ENCODE peak calls at places on chromosome 20, in eight cellular contexts. X is activated CD8-positive, alpha-beta memory T cell treated with anti-CD3 and anti-CD28 coated beads for 24 hours; Z is HEK293T; F is A172; A is Karpas-422; P is breast epithelium; C is activated naive CD4-positive, alpha-beta T cell treated with anti-CD3 and anti-CD28 coated beads, Interleukin-2, amount 50 U/mL, for 16 hours; G is NCI-H1092 treated with DMSO at 0.1 percent for 48 hours. L is an unnamed sample.
A peak's percentile ranks its signal among the peaks of the same experiment; 100 is the strongest.

GRCh38 chr20:61117725-61118124 is 134.3 kb upstream of the CDH4 start:
- DNase-seq in X (no peak), Z (no peak), F (peak; percentile 69), A (no peak), P (no peak), C (no peak), G (no peak), L (no peak)

GRCh38 chr20:36093025-36093803 is 61.3 kb upstream of the EPB41L1 start:
- DNase-seq in X (peak; percentile 64), Z (no peak), F (no peak), A (no peak), P (peak; percentile 72), C (peak; percentile 62), G (peak; percentile 18), L (peak; percentile 52)

GRCh38 chr20:3811421-3812258 is 8.7 kb upstream of the AP5S1 start:
- DNase-seq in X (peak; percentile 94), Z (peak; percentile 49), F (peak; percentile 99), A (no peak), P (peak; percentile 99), C (peak; percentile 96), G (peak; percentile 95), L (peak; percentile 99)

GRCh38 chr20:10848810-10849370 is 175.1 kb upstream of the JAG1 start:
- DNase-seq in X (no peak), Z (no peak), F (peak; percentile 91), A (no peak), P (no peak), C (no peak), G (no peak), L (peak; percentile 95)

GRCh38 chr20:25126630-25127029 is 44.7 kb upstream of the VSX1 start:
- DNase-seq in X (peak; percentile 41), Z (no peak), F (no peak), A (no peak), P (no peak), C (no peak), G (no peak), L (no peak)

GRCh38 chr20:30376767-30377658 is 880.5 kb upstream of the DEFB115 start:
- DNase-seq in X (peak; percentile 93), Z (peak; percentile 68), F (peak; percentile 93), A (no peak), P (peak; percentile 83), C (peak; percentile 93), G (peak; percentile 74), L (peak; percentile 19)

GRCh38 chr20:47071646-47072185 is 177.1 kb downstream of the EYA2 start:
- DNase-seq in X (no peak), Z (no peak), F (no peak), A (no peak), P (no peak), C (no peak), G (no peak), L (no peak)

GRCh38 chr20:48148916-48149672 is 363.8 kb upstream of the SULF2 start:
- DNase-seq in X (no peak), Z (no peak), F (no peak), A (no peak), P (no peak), C (no peak), G (no peak), L (no peak)

GRCh38 chr20:51884561-51884960 is 82.2 kb upstream of the SALL4 start:
- DNase-seq in X (no peak), Z (no peak), F (peak; percentile 49), A (no peak), P (no peak), C (no peak), G (no peak), L (no peak)

GRCh38 chr20:9225879-9226278 is 157.0 kb downstream of the PLCB4 start:
- DNase-seq in X (no peak), Z (no peak), F (no peak), A (no peak), P (no peak), C (no peak), G (no peak), L (no peak)

GRCh38 chr20:9886227-9886626 is 47.4 kb upstream of the PAK5 start:
- DNase-seq in X (no peak), Z (no peak), F (no peak), A (no peak), P (no peak), C (no peak), G (no peak), L (peak; percentile 80)

GRCh38 chr20:12966468-12967085 is 42.2 kb upstream of the SPTLC3 start:
- DNase-seq in X (no peak), Z (no peak), F (peak; percentile 23), A (peak; percentile 63), P (no peak), C (no peak), G (peak; percentile 13), L (peak; percentile 75)

GRCh38 chr20:7695622-7696021 is 244.6 kb downstream of the HAO1 start:
- DNase-seq in X (no peak), Z (no peak), F (no peak), A (no peak), P (no peak), C (no peak), G (no peak), L (peak; percentile 54)

GRCh38 chr20:56924976-56925695 is 296.0 kb downstream of the TFAP2C start:
- DNase-seq in X (no peak), Z (peak; percentile 54), F (no peak), A (no peak), P (no peak), C (no peak), G (no peak), L (no peak)

GRCh38 chr20:10609276-10609675 is 64.5 kb downstream of the JAG1 start:
- DNase-seq in X (no peak), Z (no peak), F (no peak), A (no peak), P (no peak), C (no peak), G (no peak), L (no peak)

GRCh38 chr20:34215711-34216381 is 25.4 kb upstream of the ASIP start:
- DNase-seq in X (peak; percentile 79), Z (peak; percentile 77), F (peak; percentile 81), A (no peak), P (peak; percentile 73), C (peak; percentile 44), G (peak; percentile 68), L (peak; percentile 80)

GRCh38 chr20:51037499-51038110 is 14.7 kb upstream of the KCNG1 start:
- DNase-seq in X (no peak), Z (no peak), F (no peak), A (no peak), P (no peak), C (no peak), G (peak; percentile 85), L (no peak)

GRCh38 chr20:35021063-35021462 is 65.4 kb downstream of the MYH7B start:
- DNase-seq in X (no peak), Z (no peak), F (no peak), A (no peak), P (no peak), C (no peak), G (no peak), L (no peak)

GRCh38 chr20:426564-426963 is 18.5 kb downstream of the RBCK1 start:
- DNase-seq in X (no peak), Z (no peak), F (no peak), A (no peak), P (no peak), C (no peak), G (no peak), L (no peak)

GRCh38 chr20:21096321-21097043 is 9.7 kb downstream of the LINC00237 start:
- DNase-seq in X (no peak), Z (peak; percentile 62), F (peak; percentile 34), A (peak; percentile 85), P (no peak), C (no peak), G (peak; percentile 56), L (peak; percentile 60)

GRCh38 chr20:2745936-2746635 is 53.5 kb downstream of the EBF4 start:
- DNase-seq in X (peak; percentile 51), Z (no peak), F (no peak), A (peak; percentile 65), P (no peak), C (no peak), G (no peak), L (no peak)

GRCh38 chr20:10306440-10307358 is 88.1 kb downstream of the SNAP25 start:
- DNase-seq in X (no peak), Z (no peak), F (peak; percentile 92), A (no peak), P (no peak), C (no peak), G (no peak), L (peak; percentile 85)

GRCh38 chr20:37296371-37296770 is 6.9 kb downstream of the MANBAL start:
- DNase-seq in X (no peak), Z (no peak), F (no peak), A (no peak), P (no peak), C (no peak), G (no peak), L (no peak)

GRCh38 chr20:859661-860294 is 26.3 kb downstream of the FAM110A start:
- DNase-seq in X (no peak), Z (no peak), F (peak; percentile 50), A (no peak), P (no peak), C (no peak), G (no peak), L (peak; percentile 60)

GRCh38 chr20:33933469-33933909 is 60.2 kb upstream of the RALY start:
- DNase-seq in X (peak; percentile 73), Z (peak; percentile 60), F (peak; percentile 45), A (peak; percentile 90), P (peak; percentile 61), C (peak; percentile 49), G (peak; percentile 66), L (peak; percentile 56)

GRCh38 chr20:46999821-47000465 is 105.3 kb downstream of the EYA2 start:
- DNase-seq in X (no peak), Z (no peak), F (no peak), A (peak; percentile 86), P (no peak), C (no peak), G (peak; percentile 73), L (no peak)

GRCh38 chr20:34709836-34710567 is 5.9 kb downstream of the TP53INP2 start:
- DNase-seq in X (no peak), Z (peak; percentile 77), F (no peak), A (no peak), P (peak; percentile 62), C (no peak), G (peak; percentile 80), L (peak; percentile 72)

GRCh38 chr20:32966881-32967781 is 37.1 kb downstream of the SUN5 start:
- DNase-seq in X (peak; percentile 77), Z (no peak), F (no peak), A (no peak), P (no peak), C (peak; percentile 48), G (no peak), L (no peak)

GRCh38 chr20:25659999-25660398 is 36.2 kb upstream of the NANP start:
- DNase-seq in X (no peak), Z (no peak), F (no peak), A (no peak), P (no peak), C (no peak), G (no peak), L (no peak)

GRCh38 chr20:61500791-61501321 is 248.8 kb downstream of the CDH4 start:
- DNase-seq in X (no peak), Z (no peak), F (peak; percentile 10), A (no peak), P (no peak), C (no peak), G (no peak), L (no peak)

GRCh38 chr20:63137851-63138415 is 78.0 kb downstream of the YTHDF1 start:
- DNase-seq in X (no peak), Z (no peak), F (no peak), A (no peak), P (no peak), C (no peak), G (no peak), L (no peak)

GRCh38 chr20:50427740-50428462 is 82.3 kb upstream of the PTPN1 start:
- DNase-seq in X (no peak), Z (no peak), F (peak; percentile 55), A (no peak), P (no peak), C (no peak), G (no peak), L (no peak)

GRCh38 chr20:38076548-38076947 is 43.0 kb downstream of the RPRD1B start:
- DNase-seq in X (no peak), Z (no peak), F (no peak), A (peak; percentile 77), P (no peak), C (no peak), G (no peak), L (no peak)

GRCh38 chr20:4880051-4880450 is 121.3 kb downstream of the SLC23A2 start:
- DNase-seq in X (no peak), Z (no peak), F (no peak), A (no peak), P (no peak), C (no peak), G (no peak), L (no peak)

L was measured in PC-3.